ENCODE peak calls at places on chromosomes 3 and 15, in five cellular contexts. L, D, Z, T and X are unnamed samples.

GRCh38 chr15:40443255-40443654 is 2.5 kb downstream of the BAHD1 start:
- DNase-seq in L (no peak), D (no peak), Z (no peak), T (no peak), X (no peak)

GRCh38 chr3:195537995-195538394 is 5.1 kb downstream of the PPP1R2 start:
- DNase-seq in L (no peak), D (no peak), Z (no peak), T (no peak), X (no peak)

GRCh38 chr3:52507359-52507758 is 12.2 kb downstream of the STAB1 start:
- DNase-seq in L (no peak), D (no peak), Z (peak), T (no peak), X (no peak)

GRCh38 chr3:64685331-64685799 is 2.4 kb downstream of the ADAMTS9 start:
- DNase-seq in L (peak), D (no peak), Z (peak), T (no peak), X (no peak)

GRCh38 chr3:150255416-150255815 is 152.7 kb upstream of the TSC22D2 start:
- DNase-seq in L (peak), D (no peak), Z (no peak), T (no peak), X (no peak)

GRCh38 chr15:74807302-74807701 is 5.3 kb upstream of the LMAN1L start:
- DNase-seq in L (no peak), D (no peak), Z (no peak), T (no peak), X (no peak)

GRCh38 chr15:27486676-27487290 is 515.8 kb downstream of the GABRG3 start:
- DNase-seq in L (no peak), D (no peak), Z (no peak), T (no peak), X (no peak)

GRCh38 chr3:173639098-173639497 is 241.6 kb downstream of the NLGN1 start:
- DNase-seq in L (no peak), D (no peak), Z (no peak), T (no peak), X (no peak)